ENCODE peak calls at places on chromosome 6, in ten cellular contexts. One of them, this sample, is unnamed. For H3K4me1, the result is how much of the 10 kb centered on the place peaks cover.

GRCh38 chr6:52390361-52390727 is 28.4 kb downstream of the PAQR8 start:
- DNase-seq in endothelial cell of umbilical vein: peak
- DNase-seq in K562: peak
- DNase-seq in stomach: no peak
- DNase-seq in heart left ventricle: no peak
- DNase-seq in A549: no peak
- DNase-seq in prostate gland: peak
- DNase-seq in uterus: no peak
- DNase-seq in ovary: no peak
- DNase-seq in IMR-90: peak
- DNase-seq in this sample: peak

GRCh38 chr6:28633445-28634215 is 107.9 kb downstream of the GPX5 start:
- DNase-seq in K562: no peak
- DNase-seq in stomach: no peak
- DNase-seq in IMR-90: no peak
- DNase-seq in heart left ventricle: no peak
- DNase-seq in endothelial cell of umbilical vein: no peak
- DNase-seq in uterus: no peak
- DNase-seq in ovary: no peak
- DNase-seq in prostate gland: no peak
- DNase-seq in A549: no peak
- DNase-seq in this sample: no peak

GRCh38 chr6:160387887-160388286 is 39.7 kb downstream of the SLC22A3 start:
- DNase-seq in endothelial cell of umbilical vein: no peak
- DNase-seq in K562: no peak
- DNase-seq in heart left ventricle: no peak
- DNase-seq in prostate gland: no peak
- DNase-seq in IMR-90: no peak
- DNase-seq in uterus: peak
- DNase-seq in ovary: no peak
- DNase-seq in A549: no peak
- DNase-seq in stomach: no peak
- DNase-seq in this sample: no peak

GRCh38 chr6:56849876-56850275 is 105.0 kb upstream of the BEND6 start:
- DNase-seq in ovary: peak
- DNase-seq in A549: no peak
- DNase-seq in heart left ventricle: no peak
- DNase-seq in endothelial cell of umbilical vein: no peak
- DNase-seq in prostate gland: no peak
- DNase-seq in IMR-90: peak
- DNase-seq in stomach: no peak
- DNase-seq in uterus: no peak
- DNase-seq in K562: no peak
- DNase-seq in this sample: no peak

GRCh38 chr6:42440027-42440426 is 11.7 kb downstream of the TRERF1 start:
- DNase-seq in stomach: no peak
- DNase-seq in K562: no peak
- DNase-seq in IMR-90: peak
- DNase-seq in ovary: no peak
- DNase-seq in endothelial cell of umbilical vein: no peak
- DNase-seq in heart left ventricle: no peak
- DNase-seq in A549: no peak
- DNase-seq in uterus: no peak
- DNase-seq in prostate gland: no peak
- DNase-seq in this sample: no peak

GRCh38 chr6:322205-322930 is 30.1 kb downstream of the DUSP22 start:
- DNase-seq in IMR-90: no peak
- DNase-seq in ovary: no peak
- DNase-seq in uterus: no peak
- DNase-seq in heart left ventricle: no peak
- DNase-seq in prostate gland: no peak
- DNase-seq in stomach: no peak
- DNase-seq in A549: no peak
- DNase-seq in K562: peak
- DNase-seq in endothelial cell of umbilical vein: no peak
- DNase-seq in this sample: no peak

GRCh38 chr6:161257778-161258457 is 15.9 kb downstream of the AGPAT4 start:
- DNase-seq in IMR-90: peak
- DNase-seq in uterus: no peak
- DNase-seq in A549: peak
- DNase-seq in heart left ventricle: peak
- DNase-seq in prostate gland: no peak
- DNase-seq in ovary: no peak
- DNase-seq in endothelial cell of umbilical vein: peak
- DNase-seq in K562: no peak
- DNase-seq in stomach: no peak
- DNase-seq in this sample: no peak

GRCh38 chr6:8337147-8337546 is 98.2 kb downstream of the SLC35B3 start:
- DNase-seq in uterus: no peak
- DNase-seq in endothelial cell of umbilical vein: no peak
- DNase-seq in prostate gland: no peak
- DNase-seq in K562: no peak
- DNase-seq in IMR-90: no peak
- DNase-seq in ovary: no peak
- DNase-seq in A549: no peak
- DNase-seq in heart left ventricle: no peak
- DNase-seq in stomach: no peak
- DNase-seq in this sample: no peak

GRCh38 chr6:14118091-14118439 is 493 bp downstream of the CD83 start:
- DNase-seq in uterus: no peak
- DNase-seq in K562: no peak
- DNase-seq in A549: no peak
- DNase-seq in endothelial cell of umbilical vein: no peak
- DNase-seq in prostate gland: no peak
- DNase-seq in IMR-90: no peak
- DNase-seq in heart left ventricle: no peak
- DNase-seq in ovary: no peak
- DNase-seq in stomach: no peak
- DNase-seq in this sample: no peak

GRCh38 chr6:149112976-149113375 is 204.5 kb upstream of the TAB2 start:
- DNase-seq in endothelial cell of umbilical vein: no peak
- DNase-seq in prostate gland: no peak
- DNase-seq in A549: no peak
- DNase-seq in IMR-90: no peak
- DNase-seq in stomach: no peak
- DNase-seq in K562: no peak
- DNase-seq in heart left ventricle: no peak
- DNase-seq in uterus: no peak
- DNase-seq in ovary: no peak
- DNase-seq in this sample: no peak
- TF ChIP-seq POLR2A in endothelial cell of umbilical vein: no peak
- TF ChIP-seq POLR2A in prostate gland: no peak
- TF ChIP-seq POLR2A in A549: no peak
- TF ChIP-seq POLR2A in IMR-90: no peak
- TF ChIP-seq POLR2A in stomach: no peak
- TF ChIP-seq POLR2A in K562: no peak
- TF ChIP-seq POLR2A in heart left ventricle: no peak
- TF ChIP-seq POLR2A in uterus: no peak
- TF ChIP-seq POLR2A in ovary: no peak
- TF ChIP-seq POLR2A in this sample: no peak

GRCh38 chr6:108588586-108588985 is 27.9 kb downstream of the FOXO3 start:
- DNase-seq in uterus: no peak
- DNase-seq in endothelial cell of umbilical vein: peak
- DNase-seq in stomach: no peak
- DNase-seq in K562: no peak
- DNase-seq in ovary: no peak
- DNase-seq in heart left ventricle: no peak
- DNase-seq in prostate gland: no peak
- DNase-seq in IMR-90: peak
- DNase-seq in A549: no peak
- DNase-seq in this sample: no peak

GRCh38 chr6:108584323-108584722 is 23.6 kb downstream of the FOXO3 start:
- DNase-seq in A549: no peak
- DNase-seq in uterus: no peak
- DNase-seq in K562: no peak
- DNase-seq in IMR-90: no peak
- DNase-seq in stomach: no peak
- DNase-seq in ovary: no peak
- DNase-seq in prostate gland: no peak
- DNase-seq in heart left ventricle: no peak
- DNase-seq in endothelial cell of umbilical vein: no peak
- DNase-seq in this sample: no peak

GRCh38 chr6:108582618-108583017 is 21.9 kb downstream of the FOXO3 start:
- DNase-seq in A549: no peak
- DNase-seq in uterus: no peak
- DNase-seq in stomach: no peak
- DNase-seq in K562: no peak
- DNase-seq in heart left ventricle: no peak
- DNase-seq in ovary: no peak
- DNase-seq in endothelial cell of umbilical vein: no peak
- DNase-seq in IMR-90: no peak
- DNase-seq in prostate gland: no peak
- DNase-seq in this sample: no peak

GRCh38 chr6:108587258-108588059 is 26.7 kb downstream of the FOXO3 start:
- DNase-seq in A549: no peak
- DNase-seq in ovary: no peak
- DNase-seq in endothelial cell of umbilical vein: peak
- DNase-seq in K562: no peak
- DNase-seq in stomach: no peak
- DNase-seq in uterus: no peak
- DNase-seq in IMR-90: peak
- DNase-seq in prostate gland: no peak
- DNase-seq in heart left ventricle: no peak
- DNase-seq in this sample: peak

DNA sequence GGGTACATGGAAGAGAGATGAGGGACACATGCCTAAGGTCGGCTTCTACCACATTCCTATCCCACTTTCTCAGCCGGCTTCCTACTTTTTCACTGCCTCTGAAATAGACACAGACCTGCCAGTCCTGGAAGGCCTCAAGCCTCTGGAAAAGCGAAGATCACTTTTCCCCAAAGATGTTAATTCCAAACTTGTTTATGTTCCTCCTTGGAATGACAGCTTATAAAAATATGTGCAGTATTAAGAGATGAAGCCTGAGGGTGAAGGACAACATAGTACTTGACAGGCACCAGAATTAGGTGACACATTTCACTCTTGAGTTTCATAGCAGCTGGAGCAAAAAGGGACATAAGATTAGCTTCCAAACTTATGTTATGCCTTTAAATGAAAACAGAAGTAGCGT is 25.2 kb downstream of the FOXO3 start:
- DNase-seq in endothelial cell of umbilical vein: no peak
- DNase-seq in IMR-90: no peak
- DNase-seq in heart left ventricle: no peak
- DNase-seq in K562: no peak
- DNase-seq in stomach: no peak
- DNase-seq in uterus: no peak
- DNase-seq in ovary: no peak
- DNase-seq in prostate gland: no peak
- DNase-seq in A549: no peak
- DNase-seq in this sample: no peak
- H3K4me1 ChIP-seq in endothelial cell of umbilical vein: half or more
- H3K4me1 ChIP-seq in IMR-90: under half
- H3K4me1 ChIP-seq in heart left ventricle: half or more
- H3K4me1 ChIP-seq in K562: under half
- H3K4me1 ChIP-seq in stomach: half or more
- H3K4me1 ChIP-seq in uterus: under half
- H3K4me1 ChIP-seq in ovary: half or more
- H3K4me1 ChIP-seq in prostate gland: half or more
- H3K4me1 ChIP-seq in A549: under half
- H3K4me1 ChIP-seq in this sample: half or more

GRCh38 chr6:16335176-16335575 is 96.8 kb downstream of the GMPR start:
- DNase-seq in K562: no peak
- DNase-seq in ovary: no peak
- DNase-seq in A549: no peak
- DNase-seq in endothelial cell of umbilical vein: no peak
- DNase-seq in IMR-90: no peak
- DNase-seq in uterus: peak
- DNase-seq in heart left ventricle: no peak
- DNase-seq in stomach: no peak
- DNase-seq in prostate gland: no peak
- DNase-seq in this sample: no peak
- H3K27ac ChIP-seq in K562: no peak
- H3K27ac ChIP-seq in ovary: no peak
- H3K27ac ChIP-seq in A549: peak
- H3K27ac ChIP-seq in endothelial cell of umbilical vein: no peak
- H3K27ac ChIP-seq in IMR-90: peak
- H3K27ac ChIP-seq in uterus: peak
- H3K27ac ChIP-seq in heart left ventricle: no peak
- H3K27ac ChIP-seq in stomach: peak
- H3K27ac ChIP-seq in prostate gland: no peak
- H3K27ac ChIP-seq in this sample: no peak

DNA sequence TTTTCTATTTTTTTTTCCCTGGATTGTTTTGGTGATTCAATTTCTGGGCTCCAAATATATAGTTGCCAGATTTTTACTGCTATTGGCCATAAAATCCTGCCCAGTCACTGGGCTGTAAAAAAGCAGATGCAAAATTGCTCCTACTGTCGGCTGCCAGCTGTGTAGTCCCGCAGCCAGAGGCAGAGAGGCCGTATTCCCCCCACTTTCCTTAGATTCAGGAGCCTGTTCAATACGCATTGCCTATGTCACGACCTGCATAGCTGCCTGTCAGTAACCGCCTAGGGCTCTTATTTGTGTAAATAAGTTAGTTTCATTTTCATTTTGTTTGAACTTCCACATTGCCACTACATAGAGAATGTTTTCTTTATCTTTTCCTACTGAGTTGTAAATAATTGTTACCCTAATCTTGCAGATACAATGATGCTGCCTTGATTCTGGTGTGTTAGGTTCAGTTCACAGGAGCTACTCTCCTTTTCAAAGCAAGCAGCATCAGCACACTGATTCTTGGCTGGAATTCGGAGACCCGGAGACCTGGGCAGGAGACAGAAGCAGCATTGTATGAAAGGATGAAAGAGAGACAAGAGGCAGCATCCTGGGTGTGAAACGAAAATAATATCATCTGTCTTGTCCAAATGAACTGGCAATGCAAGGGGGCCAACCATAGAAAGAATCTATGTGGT is 46.0 kb upstream of the UST start:
- DNase-seq in ovary: peak
- DNase-seq in K562: no peak
- DNase-seq in endothelial cell of umbilical vein: no peak
- DNase-seq in A549: peak
- DNase-seq in IMR-90: peak
- DNase-seq in uterus: no peak
- DNase-seq in stomach: no peak
- DNase-seq in heart left ventricle: no peak
- DNase-seq in prostate gland: no peak
- DNase-seq in this sample: peak
- TF ChIP-seq POLR2A in ovary: no peak
- TF ChIP-seq POLR2A in K562: no peak
- TF ChIP-seq POLR2A in endothelial cell of umbilical vein: no peak
- TF ChIP-seq POLR2A in A549: no peak
- TF ChIP-seq POLR2A in IMR-90: no peak
- TF ChIP-seq POLR2A in uterus: no peak
- TF ChIP-seq POLR2A in stomach: no peak
- TF ChIP-seq POLR2A in heart left ventricle: no peak
- TF ChIP-seq POLR2A in prostate gland: no peak
- TF ChIP-seq POLR2A in this sample: no peak

DNA sequence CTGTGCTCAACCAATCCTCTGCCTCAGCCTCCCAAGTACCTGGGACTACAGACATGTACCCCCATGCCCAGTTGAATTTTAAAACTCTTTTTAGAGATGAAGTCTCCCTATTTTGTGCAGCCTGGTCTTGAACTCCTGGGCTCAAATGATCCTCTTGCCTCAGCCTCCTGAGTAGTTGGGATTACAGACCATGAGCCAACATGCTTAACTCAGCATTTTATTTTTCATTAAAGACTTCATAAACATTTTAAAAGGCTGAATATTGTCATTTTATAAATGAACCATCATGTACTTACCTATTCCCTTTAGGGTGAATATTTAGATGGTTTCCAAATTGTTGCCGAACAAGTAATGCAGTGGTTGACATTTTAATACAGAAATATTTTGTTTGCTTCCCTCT is 16.5 kb upstream of the IFNGR1 start:
- DNase-seq in heart left ventricle: no peak
- DNase-seq in prostate gland: no peak
- DNase-seq in IMR-90: no peak
- DNase-seq in ovary: no peak
- DNase-seq in K562: no peak
- DNase-seq in A549: no peak
- DNase-seq in uterus: no peak
- DNase-seq in endothelial cell of umbilical vein: no peak
- DNase-seq in stomach: no peak
- DNase-seq in this sample: no peak
- H3K4me1 ChIP-seq in heart left ventricle: under half
- H3K4me1 ChIP-seq in prostate gland: under half
- H3K4me1 ChIP-seq in IMR-90: under half
- H3K4me1 ChIP-seq in ovary: under half
- H3K4me1 ChIP-seq in K562: under half
- H3K4me1 ChIP-seq in A549: half or more
- H3K4me1 ChIP-seq in uterus: under half
- H3K4me1 ChIP-seq in endothelial cell of umbilical vein: under half
- H3K4me1 ChIP-seq in stomach: under half
- H3K4me1 ChIP-seq in this sample: under half